ENCODE peak calls at places on chromosomes 5 and 9, in ten cellular contexts. One of them, this sample, is unnamed.

GRCh38 chr5:517535-518100 is 6.6 kb downstream of the SLC9A3 start:
- DNase-seq in left ventricle myocardium inferior: no peak
- DNase-seq in CD8-positive, alpha-beta memory T cell: no peak
- DNase-seq in uterus: no peak
- DNase-seq in AG04450: no peak
- DNase-seq in CD4-positive, CD25-positive, alpha-beta regulatory T cell: no peak
- DNase-seq in lower lobe of right lung: no peak
- DNase-seq in left lung: no peak
- DNase-seq in naive thymus-derived CD4-positive, alpha-beta T cell: no peak
- DNase-seq in prostate gland: no peak
- DNase-seq in this sample: no peak

GRCh38 chr9:77807846-77808749 is 160.0 kb upstream of the GNA14 start:
- DNase-seq in left ventricle myocardium inferior: no peak
- DNase-seq in CD8-positive, alpha-beta memory T cell: no peak
- DNase-seq in uterus: no peak
- DNase-seq in AG04450: no peak
- DNase-seq in CD4-positive, CD25-positive, alpha-beta regulatory T cell: no peak
- DNase-seq in lower lobe of right lung: no peak
- DNase-seq in left lung: no peak
- DNase-seq in naive thymus-derived CD4-positive, alpha-beta T cell: no peak
- DNase-seq in prostate gland: no peak
- DNase-seq in this sample: no peak

GRCh38 chr9:5799314-5799713 is 33.6 kb downstream of the ERMP1 start:
- DNase-seq in left ventricle myocardium inferior: no peak
- DNase-seq in CD8-positive, alpha-beta memory T cell: no peak
- DNase-seq in uterus: no peak
- DNase-seq in AG04450: peak; percentile 18
- DNase-seq in CD4-positive, CD25-positive, alpha-beta regulatory T cell: no peak
- DNase-seq in lower lobe of right lung: no peak
- DNase-seq in left lung: no peak
- DNase-seq in naive thymus-derived CD4-positive, alpha-beta T cell: no peak
- DNase-seq in prostate gland: peak; percentile 32
- DNase-seq in this sample: no peak

GRCh38 chr9:112890106-112891081 is at the start of gene SLC46A2:
- DNase-seq in left ventricle myocardium inferior: peak; percentile 37
- DNase-seq in CD8-positive, alpha-beta memory T cell: no peak
- DNase-seq in uterus: no peak
- DNase-seq in AG04450: no peak
- DNase-seq in CD4-positive, CD25-positive, alpha-beta regulatory T cell: no peak
- DNase-seq in lower lobe of right lung: peak; percentile 86
- DNase-seq in left lung: peak; percentile 90
- DNase-seq in naive thymus-derived CD4-positive, alpha-beta T cell: no peak
- DNase-seq in prostate gland: no peak
- DNase-seq in this sample: peak; percentile 61

GRCh38 chr9:106883030-106883429 is 20.1 kb downstream of the ZNF462 start:
- DNase-seq in left ventricle myocardium inferior: no peak
- DNase-seq in CD8-positive, alpha-beta memory T cell: no peak
- DNase-seq in uterus: no peak
- DNase-seq in AG04450: no peak
- DNase-seq in CD4-positive, CD25-positive, alpha-beta regulatory T cell: no peak
- DNase-seq in lower lobe of right lung: no peak
- DNase-seq in left lung: no peak
- DNase-seq in naive thymus-derived CD4-positive, alpha-beta T cell: no peak
- DNase-seq in prostate gland: no peak
- DNase-seq in this sample: no peak

GRCh38 chr5:96517294-96517693 is 84.2 kb upstream of the PCSK1 start:
- DNase-seq in left ventricle myocardium inferior: no peak
- DNase-seq in CD8-positive, alpha-beta memory T cell: no peak
- DNase-seq in uterus: no peak
- DNase-seq in AG04450: no peak
- DNase-seq in CD4-positive, CD25-positive, alpha-beta regulatory T cell: no peak
- DNase-seq in lower lobe of right lung: no peak
- DNase-seq in left lung: no peak
- DNase-seq in naive thymus-derived CD4-positive, alpha-beta T cell: no peak
- DNase-seq in prostate gland: no peak
- DNase-seq in this sample: no peak

GRCh38 chr5:166617507-166617906 is 1673.9 kb upstream of the WWC1 start:
- DNase-seq in left ventricle myocardium inferior: no peak
- DNase-seq in CD8-positive, alpha-beta memory T cell: no peak
- DNase-seq in uterus: no peak
- DNase-seq in AG04450: no peak
- DNase-seq in CD4-positive, CD25-positive, alpha-beta regulatory T cell: no peak
- DNase-seq in lower lobe of right lung: no peak
- DNase-seq in left lung: no peak
- DNase-seq in naive thymus-derived CD4-positive, alpha-beta T cell: no peak
- DNase-seq in prostate gland: no peak
- DNase-seq in this sample: no peak

GRCh38 chr9:134734270-134734669 is 92.7 kb downstream of the COL5A1 start:
- DNase-seq in left ventricle myocardium inferior: no peak
- DNase-seq in CD8-positive, alpha-beta memory T cell: no peak
- DNase-seq in uterus: peak; percentile 76
- DNase-seq in AG04450: no peak
- DNase-seq in CD4-positive, CD25-positive, alpha-beta regulatory T cell: no peak
- DNase-seq in lower lobe of right lung: no peak
- DNase-seq in left lung: peak; percentile 38
- DNase-seq in naive thymus-derived CD4-positive, alpha-beta T cell: no peak
- DNase-seq in prostate gland: no peak
- DNase-seq in this sample: peak; percentile 78

GRCh38 chr5:3386676-3387075 is 209.0 kb upstream of the IRX1 start:
- DNase-seq in left ventricle myocardium inferior: no peak
- DNase-seq in CD8-positive, alpha-beta memory T cell: no peak
- DNase-seq in uterus: no peak
- DNase-seq in AG04450: no peak
- DNase-seq in CD4-positive, CD25-positive, alpha-beta regulatory T cell: no peak
- DNase-seq in lower lobe of right lung: no peak
- DNase-seq in left lung: no peak
- DNase-seq in naive thymus-derived CD4-positive, alpha-beta T cell: no peak
- DNase-seq in prostate gland: no peak
- DNase-seq in this sample: no peak

GRCh38 chr9:27429436-27429835 is 94.7 kb upstream of the IFNK start:
- DNase-seq in left ventricle myocardium inferior: no peak
- DNase-seq in CD8-positive, alpha-beta memory T cell: no peak
- DNase-seq in uterus: no peak
- DNase-seq in AG04450: no peak
- DNase-seq in CD4-positive, CD25-positive, alpha-beta regulatory T cell: no peak
- DNase-seq in lower lobe of right lung: no peak
- DNase-seq in left lung: no peak
- DNase-seq in naive thymus-derived CD4-positive, alpha-beta T cell: no peak
- DNase-seq in prostate gland: no peak
- DNase-seq in this sample: no peak

GRCh38 chr9:83466877-83467276 is 71.3 kb downstream of the FRMD3 start:
- DNase-seq in left ventricle myocardium inferior: no peak
- DNase-seq in CD8-positive, alpha-beta memory T cell: no peak
- DNase-seq in uterus: no peak
- DNase-seq in AG04450: no peak
- DNase-seq in CD4-positive, CD25-positive, alpha-beta regulatory T cell: no peak
- DNase-seq in lower lobe of right lung: no peak
- DNase-seq in left lung: no peak
- DNase-seq in naive thymus-derived CD4-positive, alpha-beta T cell: no peak
- DNase-seq in prostate gland: no peak
- DNase-seq in this sample: no peak

GRCh38 chr5:160693831-160694473 is 158.1 kb downstream of the ATP10B start:
- DNase-seq in left ventricle myocardium inferior: no peak
- DNase-seq in CD8-positive, alpha-beta memory T cell: no peak
- DNase-seq in uterus: no peak
- DNase-seq in AG04450: no peak
- DNase-seq in CD4-positive, CD25-positive, alpha-beta regulatory T cell: no peak
- DNase-seq in lower lobe of right lung: no peak
- DNase-seq in left lung: no peak
- DNase-seq in naive thymus-derived CD4-positive, alpha-beta T cell: no peak
- DNase-seq in prostate gland: no peak
- DNase-seq in this sample: no peak

GRCh38 chr9:127927457-127928231 is 2.9 kb downstream of the PIP5KL1 start:
- DNase-seq in left ventricle myocardium inferior: no peak
- DNase-seq in CD8-positive, alpha-beta memory T cell: peak; percentile 87
- DNase-seq in uterus: no peak
- DNase-seq in AG04450: no peak
- DNase-seq in CD4-positive, CD25-positive, alpha-beta regulatory T cell: peak; percentile 79
- DNase-seq in lower lobe of right lung: peak; percentile 84
- DNase-seq in left lung: no peak
- DNase-seq in naive thymus-derived CD4-positive, alpha-beta T cell: no peak
- DNase-seq in prostate gland: peak; percentile 63
- DNase-seq in this sample: no peak

GRCh38 chr9:12695474-12695873 is 2.3 kb downstream of the TYRP1 start:
- DNase-seq in left ventricle myocardium inferior: peak; percentile 27
- DNase-seq in CD8-positive, alpha-beta memory T cell: no peak
- DNase-seq in uterus: no peak
- DNase-seq in AG04450: no peak
- DNase-seq in CD4-positive, CD25-positive, alpha-beta regulatory T cell: no peak
- DNase-seq in lower lobe of right lung: no peak
- DNase-seq in left lung: no peak
- DNase-seq in naive thymus-derived CD4-positive, alpha-beta T cell: no peak
- DNase-seq in prostate gland: no peak
- DNase-seq in this sample: no peak

GRCh38 chr5:88662801-88663360 is 220.1 kb downstream of the MEF2C start:
- DNase-seq in left ventricle myocardium inferior: no peak
- DNase-seq in CD8-positive, alpha-beta memory T cell: no peak
- DNase-seq in uterus: no peak
- DNase-seq in AG04450: no peak
- DNase-seq in CD4-positive, CD25-positive, alpha-beta regulatory T cell: no peak
- DNase-seq in lower lobe of right lung: no peak
- DNase-seq in left lung: no peak
- DNase-seq in naive thymus-derived CD4-positive, alpha-beta T cell: no peak
- DNase-seq in prostate gland: no peak
- DNase-seq in this sample: no peak
- H3K27me3 ChIP-seq in left ventricle myocardium inferior: peaks cover 100% of the 10 kb centered on the region
- H3K27me3 ChIP-seq in CD8-positive, alpha-beta memory T cell: peaks cover 48% of the 10 kb centered on the region
- H3K27me3 ChIP-seq in uterus: peaks cover 65% of the 10 kb centered on the region
- H3K27me3 ChIP-seq in AG04450: peaks cover 68% of the 10 kb centered on the region
- H3K27me3 ChIP-seq in CD4-positive, CD25-positive, alpha-beta regulatory T cell: peaks cover 65% of the 10 kb centered on the region
- H3K27me3 ChIP-seq in lower lobe of right lung: peaks cover 100% of the 10 kb centered on the region
- H3K27me3 ChIP-seq in left lung: peaks cover 100% of the 10 kb centered on the region
- H3K27me3 ChIP-seq in naive thymus-derived CD4-positive, alpha-beta T cell: peaks cover 22% of the 10 kb centered on the region
- H3K27me3 ChIP-seq in prostate gland: peaks cover 33% of the 10 kb centered on the region
- H3K27me3 ChIP-seq in this sample: peaks cover 20% of the 10 kb centered on the region

DNA sequence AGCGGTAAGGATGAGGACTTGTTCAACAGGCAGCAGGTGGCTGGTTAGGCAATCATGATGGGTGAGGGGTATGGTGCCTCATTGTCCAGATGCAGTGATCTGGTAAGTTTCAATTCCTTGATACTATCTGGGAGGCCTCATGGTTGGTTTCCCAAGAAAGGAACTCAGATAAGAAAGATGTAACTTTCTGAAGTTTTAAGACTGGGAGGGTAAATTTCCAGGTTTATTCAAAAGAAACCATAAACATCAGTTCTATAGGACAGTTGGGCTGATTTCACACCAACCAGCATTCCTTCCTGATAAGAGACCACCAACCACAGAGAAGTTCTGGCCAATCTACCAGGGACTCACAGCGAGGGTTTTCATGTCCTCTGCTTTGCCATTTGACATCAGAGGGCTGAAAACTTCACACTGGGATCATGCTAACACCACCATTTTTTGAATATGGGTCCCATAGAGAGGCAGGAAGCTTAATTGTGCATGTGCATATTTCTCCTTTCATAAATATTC is 773 bp upstream of the AGGF1 start:
- DNase-seq in left ventricle myocardium inferior: no peak
- DNase-seq in CD8-positive, alpha-beta memory T cell: no peak
- DNase-seq in uterus: no peak
- DNase-seq in AG04450: no peak
- DNase-seq in CD4-positive, CD25-positive, alpha-beta regulatory T cell: no peak
- DNase-seq in lower lobe of right lung: no peak
- DNase-seq in left lung: no peak
- DNase-seq in naive thymus-derived CD4-positive, alpha-beta T cell: no peak
- DNase-seq in prostate gland: no peak
- DNase-seq in this sample: no peak
- H3K27ac ChIP-seq in left ventricle myocardium inferior: peak overlapping the region; percentile 96
- H3K27ac ChIP-seq in CD8-positive, alpha-beta memory T cell: no peak overlapping the region
- H3K27ac ChIP-seq in uterus: peak overlapping the region; percentile 91
- H3K27ac ChIP-seq in AG04450: no peak overlapping the region
- H3K27ac ChIP-seq in CD4-positive, CD25-positive, alpha-beta regulatory T cell: peak overlapping the region; percentile 85
- H3K27ac ChIP-seq in lower lobe of right lung: peak overlapping the region; percentile 98
- H3K27ac ChIP-seq in left lung: no peak overlapping the region
- H3K27ac ChIP-seq in naive thymus-derived CD4-positive, alpha-beta T cell: peak overlapping the region; percentile 86
- H3K27ac ChIP-seq in prostate gland: no peak overlapping the region
- H3K27ac ChIP-seq in this sample: peak overlapping the region; percentile 90

DNA sequence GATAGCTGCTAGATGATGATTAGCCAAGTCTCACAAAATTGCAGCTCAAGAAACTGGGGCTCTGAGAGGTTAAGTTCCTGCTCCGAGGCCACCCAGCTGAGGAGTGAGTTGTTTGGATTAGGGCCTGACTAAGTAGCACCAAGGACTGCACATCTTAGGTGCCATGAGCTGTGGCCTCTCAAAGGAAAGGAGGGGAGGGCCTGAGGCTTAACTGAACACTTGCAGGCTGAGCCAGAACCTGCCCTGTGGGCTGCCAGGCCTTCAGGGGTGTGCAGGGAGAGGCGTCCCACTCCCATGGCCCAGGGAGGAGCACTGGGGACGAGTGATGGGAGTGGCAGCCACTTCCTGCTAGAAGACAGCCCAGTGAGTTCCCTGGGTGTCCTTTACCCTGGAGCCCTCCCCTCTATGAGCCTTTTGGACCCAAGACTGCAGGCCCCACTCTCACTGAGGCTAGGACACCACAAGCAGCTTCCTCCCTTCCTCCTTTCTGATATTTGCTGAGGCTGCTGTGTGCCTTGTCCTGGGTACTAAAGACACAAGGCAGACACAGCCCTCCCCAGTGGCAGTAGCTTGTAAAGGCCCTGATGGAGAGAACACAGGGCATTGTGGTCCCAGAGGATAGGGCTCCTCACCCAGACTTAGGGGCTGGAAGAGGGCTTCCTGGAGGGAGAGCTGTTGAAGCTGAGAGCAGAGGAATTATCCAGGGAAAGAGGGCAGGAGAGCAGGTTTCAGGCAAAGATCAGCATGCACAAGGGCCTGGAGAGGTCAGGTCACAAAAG is 22.1 kb downstream of the LMX1B start:
- DNase-seq in left ventricle myocardium inferior: no peak
- DNase-seq in CD8-positive, alpha-beta memory T cell: no peak
- DNase-seq in uterus: no peak
- DNase-seq in AG04450: no peak
- DNase-seq in CD4-positive, CD25-positive, alpha-beta regulatory T cell: no peak
- DNase-seq in lower lobe of right lung: no peak
- DNase-seq in left lung: no peak
- DNase-seq in naive thymus-derived CD4-positive, alpha-beta T cell: no peak
- DNase-seq in prostate gland: no peak
- DNase-seq in this sample: no peak
- H3K27me3 ChIP-seq in left ventricle myocardium inferior: peaks cover 100% of the 10 kb centered on the region
- H3K27me3 ChIP-seq in CD8-positive, alpha-beta memory T cell: peaks cover 11% of the 10 kb centered on the region
- H3K27me3 ChIP-seq in uterus: peaks cover 20% of the 10 kb centered on the region
- H3K27me3 ChIP-seq in AG04450: peaks cover 86% of the 10 kb centered on the region
- H3K27me3 ChIP-seq in CD4-positive, CD25-positive, alpha-beta regulatory T cell: no peaks in the 10 kb centered on the region
- H3K27me3 ChIP-seq in lower lobe of right lung: peaks cover 80% of the 10 kb centered on the region
- H3K27me3 ChIP-seq in left lung: peaks cover 100% of the 10 kb centered on the region
- H3K27me3 ChIP-seq in naive thymus-derived CD4-positive, alpha-beta T cell: peaks cover 4% of the 10 kb centered on the region
- H3K27me3 ChIP-seq in prostate gland: peaks cover 11% of the 10 kb centered on the region
- H3K27me3 ChIP-seq in this sample: peaks cover 15% of the 10 kb centered on the region

DNA sequence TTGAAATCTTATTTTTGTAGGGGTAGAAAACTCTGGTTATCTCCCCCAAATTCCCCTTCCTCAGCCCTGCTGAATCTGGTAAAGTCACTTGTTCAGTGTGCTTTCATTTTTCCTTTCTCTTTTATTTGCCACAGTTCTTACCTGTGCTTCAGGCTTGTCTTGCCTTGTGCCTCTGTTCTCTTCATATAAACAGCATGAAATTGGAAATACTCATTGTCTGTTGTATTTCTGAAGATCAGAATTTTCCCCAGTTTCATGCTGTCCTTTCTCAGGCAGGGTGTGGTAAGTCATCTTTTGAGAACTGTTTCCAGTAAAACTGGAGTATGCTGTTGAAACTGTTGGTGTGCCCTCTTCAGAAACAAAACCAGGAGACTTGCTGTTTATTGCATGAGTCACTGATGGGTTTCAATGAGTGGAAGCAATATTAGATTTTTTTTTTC is 7.0 kb downstream of the PAM start:
- DNase-seq in left ventricle myocardium inferior: no peak
- DNase-seq in CD8-positive, alpha-beta memory T cell: no peak
- DNase-seq in uterus: no peak
- DNase-seq in AG04450: no peak
- DNase-seq in CD4-positive, CD25-positive, alpha-beta regulatory T cell: no peak
- DNase-seq in lower lobe of right lung: no peak
- DNase-seq in left lung: no peak
- DNase-seq in naive thymus-derived CD4-positive, alpha-beta T cell: no peak
- DNase-seq in prostate gland: no peak
- DNase-seq in this sample: no peak
- H3K27ac ChIP-seq in left ventricle myocardium inferior: peak overlapping the region; percentile 53
- H3K27ac ChIP-seq in CD8-positive, alpha-beta memory T cell: peak overlapping the region; percentile 18
- H3K27ac ChIP-seq in uterus: no peak overlapping the region
- H3K27ac ChIP-seq in AG04450: no peak overlapping the region
- H3K27ac ChIP-seq in CD4-positive, CD25-positive, alpha-beta regulatory T cell: peak overlapping the region; percentile 68
- H3K27ac ChIP-seq in lower lobe of right lung: peak overlapping the region; percentile 38
- H3K27ac ChIP-seq in left lung: peak overlapping the region; percentile 63
- H3K27ac ChIP-seq in naive thymus-derived CD4-positive, alpha-beta T cell: no peak overlapping the region
- H3K27ac ChIP-seq in prostate gland: no peak overlapping the region
- H3K27ac ChIP-seq in this sample: peak overlapping the region; percentile 97